ENCODE peak calls at places on chromosomes 5 and 9, in ten cellular contexts. S is H9; G is A673; N is neuronal stem cell; O is ovary; V is vagina; U is CD8-positive, alpha-beta T cell; Z is endothelial cell of umbilical vein; W is CD4-positive, alpha-beta T cell; H is IMR-90. M is an unnamed sample.

GRCh38 chr9:88028338-88028737 is 54.0 kb upstream of the CDK20 start:
- DNase-seq in S (no peak), G (no peak), N (no peak), O (no peak), V (no peak), U (no peak), Z (no peak), W (no peak), H (no peak), M (no peak)

GRCh38 chr5:142201471-142201887 is 92.9 kb downstream of the NDFIP1 start:
- DNase-seq in S (no peak), G (no peak), N (no peak), O (no peak), V (no peak), U (no peak), Z (peak; percentile 85), W (no peak), H (peak; percentile 99), M (no peak)

GRCh38 chr9:94534901-94535300 is 20.0 kb upstream of the PCAT7 start:
- DNase-seq in S (no peak), G (no peak), N (no peak), O (no peak), V (no peak), U (no peak), Z (no peak), W (no peak), H (no peak), M (no peak)

GRCh38 chr5:9324348-9325056 is 221.4 kb downstream of the SEMA5A start:
- DNase-seq in S (no peak), G (no peak), N (no peak), O (no peak), V (no peak), U (no peak), Z (no peak), W (no peak), H (peak; percentile 9), M (no peak)

GRCh38 chr5:107516452-107517184 is 154.1 kb downstream of the EFNA5 start:
- DNase-seq in S (no peak), G (peak; percentile 77), N (no peak), O (no peak), V (no peak), U (no peak), Z (no peak), W (no peak), H (peak; percentile 17), M (no peak)

GRCh38 chr9:130143974-130144373 is 28.2 kb upstream of the NCS1 start:
- DNase-seq in S (no peak), G (no peak), N (no peak), O (peak; percentile 68), V (no peak), U (no peak), Z (no peak), W (no peak), H (peak; percentile 42), M (no peak)

GRCh38 chr5:97735209-97735608 is 552.2 kb upstream of the RIOK2 start:
- DNase-seq in S (no peak), G (no peak), N (no peak), O (no peak), V (no peak), U (no peak), Z (peak; percentile 63), W (no peak), H (peak; percentile 92), M (no peak)

GRCh38 chr5:84688566-84688965 is 303.9 kb upstream of the EDIL3 start:
- DNase-seq in S (no peak), G (no peak), N (no peak), O (no peak), V (no peak), U (no peak), Z (no peak), W (no peak), H (peak; percentile 72), M (no peak)

GRCh38 chr5:120464627-120465280 is 654 bp downstream of the PRR16 start:
- DNase-seq in S (peak; percentile 60), G (no peak), N (peak; percentile 37), O (no peak), V (no peak), U (no peak), Z (peak; percentile 25), W (no peak), H (peak; percentile 64), M (peak; percentile 14)

GRCh38 chr9:110744753-110745522 is 76.3 kb downstream of the MUSK start:
- DNase-seq in S (no peak), G (peak; percentile 72), N (no peak), O (no peak), V (peak; percentile 93), U (no peak), Z (peak; percentile 89), W (no peak), H (peak; percentile 98), M (peak; percentile 97)

GRCh38 chr5:82802954-82803353 is 274.2 kb downstream of the TMEM167A start:
- DNase-seq in S (no peak), G (no peak), N (no peak), O (no peak), V (no peak), U (no peak), Z (no peak), W (no peak), H (no peak), M (no peak)
- H3K27me3 ChIP-seq in S (no peaks in the 10 kb centered on the region), G (no peaks in the 10 kb centered on the region), N (no peaks in the 10 kb centered on the region), O (no peaks in the 10 kb centered on the region), V (no peaks in the 10 kb centered on the region), U (no peaks in the 10 kb centered on the region), Z (peaks cover 5% of the 10 kb centered on the region), W (no peaks in the 10 kb centered on the region), H (no peaks in the 10 kb centered on the region), M (no peaks in the 10 kb centered on the region)

GRCh38 chr5:93591323-93591945 is 8.4 kb downstream of the NR2F1 start:
- DNase-seq in S (no peak), G (no peak), N (no peak), O (no peak), V (peak; percentile 79), U (no peak), Z (no peak), W (no peak), H (no peak), M (no peak)
- H3K27me3 ChIP-seq in S (peaks cover 97% of the 10 kb centered on the region), G (peaks cover 3% of the 10 kb centered on the region), N (peaks cover 52% of the 10 kb centered on the region), O (no peaks in the 10 kb centered on the region), V (no peaks in the 10 kb centered on the region), U (peaks cover 63% of the 10 kb centered on the region), Z (no peaks in the 10 kb centered on the region), W (peaks cover 92% of the 10 kb centered on the region), H (no peaks in the 10 kb centered on the region), M (no peaks in the 10 kb centered on the region)

DNA sequence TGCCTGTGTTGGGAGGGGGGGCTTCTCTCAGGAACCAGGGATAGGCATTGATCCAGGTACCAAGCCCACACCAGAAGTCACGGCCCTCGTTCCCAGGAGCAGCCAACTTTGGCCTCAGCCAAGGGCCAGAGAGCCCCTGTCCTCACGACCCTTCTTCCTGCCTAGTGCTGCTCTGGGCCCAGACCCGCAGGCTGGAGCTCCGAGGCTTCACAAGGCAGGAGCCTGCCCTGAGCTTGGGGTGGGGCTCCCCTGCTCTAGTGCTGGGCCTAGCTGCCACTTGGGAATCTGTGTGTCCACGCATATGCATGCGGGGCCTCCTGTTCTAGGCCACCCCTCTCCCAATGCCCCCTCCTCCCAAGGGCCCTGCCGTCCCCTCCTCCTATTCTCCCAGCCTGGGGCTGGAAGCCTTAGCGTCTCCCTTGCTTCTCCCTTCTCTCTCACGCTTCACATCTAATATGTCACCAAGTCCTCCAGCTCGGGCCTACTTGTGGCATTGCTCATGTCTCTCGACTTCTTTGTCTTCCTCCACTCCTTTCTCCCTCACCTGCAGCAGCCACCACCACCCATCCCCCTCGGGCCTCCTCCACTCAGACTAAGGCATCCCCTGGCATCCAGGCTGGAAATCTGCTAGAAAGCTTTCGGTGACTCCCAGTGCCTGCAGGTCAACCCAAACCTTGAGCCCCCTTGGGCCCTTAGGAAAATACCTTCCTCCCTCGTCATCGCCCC is 3.4 kb downstream of the UNC5A start:
- DNase-seq in S (no peak), G (no peak), N (no peak), O (no peak), V (no peak), U (no peak), Z (no peak), W (no peak), H (no peak), M (no peak)
- H3K27me3 ChIP-seq in S (peaks cover 16% of the 10 kb centered on the region), G (no peaks in the 10 kb centered on the region), N (peaks cover 44% of the 10 kb centered on the region), O (no peaks in the 10 kb centered on the region), V (no peaks in the 10 kb centered on the region), U (peaks cover 4% of the 10 kb centered on the region), Z (peaks cover 39% of the 10 kb centered on the region), W (peaks cover 81% of the 10 kb centered on the region), H (peaks cover 83% of the 10 kb centered on the region), M (no peaks in the 10 kb centered on the region)

DNA sequence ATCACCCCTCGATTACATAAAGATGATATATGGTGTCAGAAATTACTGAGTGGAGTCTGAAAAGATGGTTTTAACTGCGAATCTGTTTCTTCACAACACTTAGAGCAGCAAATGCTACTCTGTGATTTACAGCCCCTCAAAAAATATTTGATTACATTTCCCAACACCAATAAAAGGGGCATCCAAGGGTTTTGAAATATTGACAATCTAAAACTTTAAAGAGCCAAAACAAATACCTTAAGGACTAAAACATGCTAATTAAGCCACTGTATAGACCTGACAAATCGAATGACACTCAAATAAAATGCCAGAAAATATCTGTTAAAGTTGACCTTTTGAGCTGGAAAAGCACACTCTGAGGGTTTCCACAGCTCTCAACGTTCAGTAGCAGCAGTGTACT is 73.2 kb downstream of the ELAVL2 start:
- DNase-seq in S (no peak), G (no peak), N (no peak), O (no peak), V (no peak), U (no peak), Z (no peak), W (no peak), H (no peak), M (no peak)
- H3K27me3 ChIP-seq in S (no peaks in the 10 kb centered on the region), G (no peaks in the 10 kb centered on the region), N (no peaks in the 10 kb centered on the region), O (no peaks in the 10 kb centered on the region), V (no peaks in the 10 kb centered on the region), U (no peaks in the 10 kb centered on the region), Z (no peaks in the 10 kb centered on the region), W (no peaks in the 10 kb centered on the region), H (no peaks in the 10 kb centered on the region), M (no peaks in the 10 kb centered on the region)

DNA sequence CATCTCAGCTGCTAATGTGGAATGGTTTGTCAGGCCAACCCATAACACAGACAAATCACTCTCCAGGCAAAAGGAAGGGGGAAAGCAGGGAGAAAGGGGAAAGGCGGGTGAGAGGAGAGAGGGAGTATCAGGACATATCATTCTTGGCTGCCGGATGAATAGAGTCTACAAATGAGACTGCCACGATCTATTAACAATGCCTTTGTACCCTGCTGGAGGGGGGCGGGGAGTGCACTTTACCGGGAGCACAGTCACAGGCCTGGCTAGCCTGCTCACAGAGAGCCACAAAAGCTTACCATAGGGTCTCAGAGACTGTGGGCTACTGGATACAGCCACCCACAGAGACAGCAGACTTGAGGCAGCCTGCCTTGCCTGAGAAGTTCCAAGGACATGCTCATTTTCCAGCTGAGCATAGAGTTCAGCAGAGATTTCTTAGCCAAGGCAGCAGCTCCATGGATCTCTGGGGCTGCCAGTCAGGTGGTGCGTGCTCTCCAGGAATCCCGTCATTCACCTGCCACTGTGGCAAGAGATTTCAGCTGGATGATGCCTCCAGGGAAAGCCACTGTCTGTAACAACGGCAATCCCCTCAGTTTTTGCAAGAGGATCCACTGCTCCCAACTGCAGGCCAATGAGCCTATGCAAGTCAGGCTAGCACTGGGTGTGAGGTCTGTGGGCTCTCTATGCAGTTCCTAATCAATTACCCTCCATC is 217.8 kb upstream of the PANK3 start:
- DNase-seq in S (no peak), G (no peak), N (no peak), O (no peak), V (no peak), U (no peak), Z (no peak), W (no peak), H (no peak), M (no peak)
- H3K27me3 ChIP-seq in S (no peaks in the 10 kb centered on the region), G (peaks cover 78% of the 10 kb centered on the region), N (no peaks in the 10 kb centered on the region), O (no peaks in the 10 kb centered on the region), V (no peaks in the 10 kb centered on the region), U (no peaks in the 10 kb centered on the region), Z (no peaks in the 10 kb centered on the region), W (no peaks in the 10 kb centered on the region), H (no peaks in the 10 kb centered on the region), M (peaks cover 83% of the 10 kb centered on the region)

GRCh38 chr9:132125361-132125760 is 36.5 kb upstream of the NTNG2 start:
- DNase-seq in S (peak; percentile 83), G (no peak), N (no peak), O (no peak), V (no peak), U (no peak), Z (no peak), W (no peak), H (no peak), M (no peak)
- H3K27me3 ChIP-seq in S (no peaks in the 10 kb centered on the region), G (peaks cover 56% of the 10 kb centered on the region), N (no peaks in the 10 kb centered on the region), O (no peaks in the 10 kb centered on the region), V (no peaks in the 10 kb centered on the region), U (peaks cover 6% of the 10 kb centered on the region), Z (peaks cover 23% of the 10 kb centered on the region), W (peaks cover 16% of the 10 kb centered on the region), H (peaks cover 70% of the 10 kb centered on the region), M (peaks cover 99% of the 10 kb centered on the region)